ENCODE peak calls at places on chromosomes 11 and 22, in eight cellular contexts. Y, Z, R, C, U, W, A and N are unnamed samples. For H3K4me1, the result is how much of the 10 kb centered on the place peaks cover.

GRCh38 chr11:73072935-73073481 is 69.1 kb downstream of the FCHSD2 start:
- DNase-seq in Y (no peak), Z (peak), R (no peak), C (no peak), U (no peak), W (no peak), A (no peak), N (peak)

GRCh38 chr11:15276616-15277015 is 161.9 kb downstream of the INSC start:
- DNase-seq in Y (no peak), Z (peak), R (no peak), C (no peak), U (no peak), W (no peak), A (no peak), N (peak)

GRCh38 chr11:70064726-70065317 is 13.3 kb upstream of the ANO1 start:
- DNase-seq in Y (no peak), Z (no peak), R (no peak), C (no peak), U (no peak), W (no peak), A (no peak), N (no peak)

GRCh38 chr22:47189056-47189916 is 426.8 kb downstream of the TBC1D22A start:
- DNase-seq in Y (peak), Z (no peak), R (no peak), C (peak), U (no peak), W (peak), A (peak), N (no peak)

GRCh38 chr22:25666308-25666707 is 75.7 kb upstream of the MYO18B start:
- DNase-seq in Y (peak), Z (no peak), R (peak), C (peak), U (no peak), W (peak), A (peak), N (no peak)

GRCh38 chr11:114382509-114382908 is 17.8 kb downstream of the C11orf71 start:
- DNase-seq in Y (no peak), Z (no peak), R (no peak), C (no peak), U (no peak), W (no peak), A (no peak), N (no peak)

GRCh38 chr22:37913233-37913721 is 7.2 kb downstream of the MICALL1 start:
- DNase-seq in Y (no peak), Z (no peak), R (no peak), C (no peak), U (no peak), W (no peak), A (no peak), N (no peak)

GRCh38 chr11:2309251-2310072 is 7.6 kb downstream of the TSPAN32 start:
- DNase-seq in Y (peak), Z (no peak), R (no peak), C (peak), U (no peak), W (no peak), A (no peak), N (no peak)

GRCh38 chr22:19423906-19424500 is 7.5 kb downstream of the HIRA start:
- DNase-seq in Y (no peak), Z (no peak), R (no peak), C (no peak), U (no peak), W (no peak), A (no peak), N (no peak)

GRCh38 chr22:44286673-44287072 is 26.1 kb downstream of the SHISAL1 start:
- DNase-seq in Y (no peak), Z (no peak), R (no peak), C (no peak), U (no peak), W (no peak), A (no peak), N (no peak)

GRCh38 chr11:107860688-107861087 is 2.1 kb upstream of the SLC35F2 start:
- DNase-seq in Y (peak), Z (no peak), R (no peak), C (no peak), U (no peak), W (no peak), A (no peak), N (no peak)

GRCh38 chr22:48779211-48779643 is 1048.4 kb downstream of the BRD1 start:
- DNase-seq in Y (peak), Z (no peak), R (no peak), C (no peak), U (no peak), W (no peak), A (no peak), N (no peak)

GRCh38 chr11:112293614-112294013 is 33.0 kb upstream of the PLET1 start:
- DNase-seq in Y (peak), Z (peak), R (peak), C (no peak), U (no peak), W (no peak), A (peak), N (no peak)

DNA sequence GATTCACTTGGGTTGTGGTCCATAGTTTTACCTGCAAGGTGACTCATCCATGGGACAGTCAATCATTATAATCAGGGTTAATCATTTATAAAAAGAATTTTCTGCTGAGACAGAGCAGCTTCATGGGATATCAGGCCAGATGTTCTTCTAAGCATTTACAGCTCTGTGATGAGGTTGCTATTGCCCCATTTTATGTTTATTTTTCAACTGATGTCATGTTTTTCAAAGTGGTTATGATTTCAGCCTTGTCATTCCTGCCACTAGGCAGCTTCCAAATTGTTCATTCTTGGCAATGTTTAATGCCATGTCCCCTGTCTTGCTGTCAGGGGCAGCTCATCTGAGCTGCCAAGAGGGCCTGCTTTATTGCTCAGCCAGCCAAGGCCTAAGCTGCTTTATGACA is 35.9 kb upstream of the ZBED5 start:
- DNase-seq in Y (no peak), Z (no peak), R (no peak), C (no peak), U (no peak), W (no peak), A (no peak), N (peak)
- H3K4me1 ChIP-seq in Y (under half), Z (under half), R (under half), C (under half), U (under half), W (under half), A (under half), N (under half)

DNA sequence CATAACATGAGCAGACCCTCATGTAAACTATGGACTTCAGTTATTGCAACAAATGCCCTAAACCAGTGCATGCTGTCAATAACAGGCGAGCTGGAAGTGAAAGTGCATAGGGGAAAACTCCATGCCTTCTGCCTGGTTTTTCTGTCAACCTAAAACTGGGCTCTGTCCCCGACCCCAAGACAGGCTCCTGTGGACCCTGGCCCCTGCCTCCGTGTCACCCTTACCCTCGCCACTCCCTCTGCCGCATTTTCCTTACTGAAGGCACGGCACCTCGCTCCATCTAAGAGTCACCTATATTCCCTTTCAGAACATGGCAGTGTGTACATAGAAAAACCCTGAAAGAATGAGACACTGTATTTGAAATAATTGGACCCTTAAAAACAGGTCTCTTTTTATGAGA is 151.3 kb downstream of the SHANK2 start:
- DNase-seq in Y (no peak), Z (no peak), R (no peak), C (no peak), U (no peak), W (peak), A (no peak), N (no peak)
- H3K4me1 ChIP-seq in Y (under half), Z (under half), R (under half), C (under half), U (under half), W (under half), A (under half), N (under half)

GRCh38 chr11:45532552-45532951 is 132.9 kb downstream of the CHST1 start:
- DNase-seq in Y (no peak), Z (no peak), R (peak), C (no peak), U (no peak), W (no peak), A (no peak), N (no peak)

GRCh38 chr11:45527898-45528297 is 137.5 kb downstream of the CHST1 start:
- DNase-seq in Y (no peak), Z (no peak), R (no peak), C (no peak), U (no peak), W (no peak), A (no peak), N (no peak)

GRCh38 chr11:45530776-45531175 is 134.6 kb downstream of the CHST1 start:
- DNase-seq in Y (no peak), Z (no peak), R (no peak), C (no peak), U (no peak), W (no peak), A (no peak), N (no peak)

GRCh38 chr11:45528435-45528834 is 137.0 kb downstream of the CHST1 start:
- DNase-seq in Y (no peak), Z (no peak), R (no peak), C (no peak), U (no peak), W (no peak), A (no peak), N (no peak)

DNA sequence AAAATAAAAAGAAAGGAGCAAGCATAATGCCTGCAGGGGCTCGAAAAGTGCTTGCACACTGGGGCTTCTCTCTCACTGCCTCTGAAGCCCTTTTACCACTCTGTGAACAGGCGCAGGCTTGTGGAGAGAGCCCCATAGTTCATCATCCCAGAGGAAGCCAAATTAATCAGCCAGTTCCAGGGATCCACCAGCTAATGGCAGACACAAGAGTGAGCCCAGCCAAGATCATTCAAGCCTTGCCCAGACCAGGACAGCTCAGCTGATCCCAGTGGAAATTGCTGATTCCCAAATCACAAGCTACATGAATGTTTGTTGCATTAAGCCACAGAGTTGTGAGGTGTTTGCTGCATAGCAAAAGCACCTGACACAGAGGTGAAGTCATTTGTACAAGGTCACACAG is 135.3 kb downstream of the CHST1 start:
- DNase-seq in Y (no peak), Z (no peak), R (no peak), C (no peak), U (no peak), W (no peak), A (no peak), N (no peak)
- H3K4me1 ChIP-seq in Y (under half), Z (under half), R (under half), C (under half), U (under half), W (under half), A (under half), N (under half)

DNA sequence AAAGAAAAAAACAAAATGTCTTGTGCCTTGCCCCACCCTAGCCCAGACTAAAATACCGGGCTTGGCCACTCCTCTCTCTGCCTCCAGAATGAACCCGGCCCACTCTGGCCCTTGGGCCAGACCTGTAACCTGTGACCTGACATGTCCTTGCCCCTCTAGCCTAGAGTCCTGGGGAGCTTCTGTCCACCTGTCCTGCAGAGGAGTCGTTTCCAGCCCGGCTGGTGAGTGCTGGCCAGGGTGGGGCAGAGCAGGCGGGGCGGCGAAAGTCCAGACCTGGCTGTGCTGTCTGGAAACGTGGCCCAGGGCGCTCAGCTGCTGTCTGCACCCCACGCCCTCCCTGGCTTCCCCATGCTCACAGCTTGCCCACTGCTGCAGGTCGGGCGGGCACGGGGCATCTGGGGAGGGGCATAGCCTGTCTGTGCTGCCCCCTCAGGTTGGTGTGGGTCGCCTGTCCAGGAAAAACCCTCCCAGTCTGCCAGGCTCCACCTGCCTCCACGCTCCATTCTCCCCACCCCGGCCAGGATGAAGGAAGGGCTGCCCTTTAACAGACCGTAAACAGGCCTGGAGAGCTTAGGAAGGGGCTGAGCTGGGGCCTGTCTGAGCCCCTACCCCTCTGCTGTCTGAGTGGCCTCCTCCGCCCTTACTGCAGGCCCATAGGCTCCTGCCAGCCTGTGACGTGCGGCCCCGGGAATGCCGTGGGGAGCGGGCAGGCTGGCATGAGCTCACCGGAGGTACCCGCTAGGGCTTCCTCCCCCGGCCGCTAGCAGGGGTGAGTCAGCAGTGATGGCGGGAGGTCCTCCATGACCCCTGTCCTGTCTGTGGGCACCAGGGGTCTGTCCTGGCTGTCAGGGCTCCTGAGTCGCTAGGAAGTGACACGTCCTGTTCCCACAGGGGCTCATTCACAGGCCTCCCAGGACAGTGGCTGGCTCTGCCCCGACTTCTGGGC is 1.9 kb downstream of the CD151 start:
- DNase-seq in Y (peak), Z (peak), R (peak), C (peak), U (no peak), W (peak), A (peak), N (peak)
- H3K4me1 ChIP-seq in Y (under half), Z (under half), R (under half), C (half or more), U (under half), W (under half), A (under half), N (under half)

DNA sequence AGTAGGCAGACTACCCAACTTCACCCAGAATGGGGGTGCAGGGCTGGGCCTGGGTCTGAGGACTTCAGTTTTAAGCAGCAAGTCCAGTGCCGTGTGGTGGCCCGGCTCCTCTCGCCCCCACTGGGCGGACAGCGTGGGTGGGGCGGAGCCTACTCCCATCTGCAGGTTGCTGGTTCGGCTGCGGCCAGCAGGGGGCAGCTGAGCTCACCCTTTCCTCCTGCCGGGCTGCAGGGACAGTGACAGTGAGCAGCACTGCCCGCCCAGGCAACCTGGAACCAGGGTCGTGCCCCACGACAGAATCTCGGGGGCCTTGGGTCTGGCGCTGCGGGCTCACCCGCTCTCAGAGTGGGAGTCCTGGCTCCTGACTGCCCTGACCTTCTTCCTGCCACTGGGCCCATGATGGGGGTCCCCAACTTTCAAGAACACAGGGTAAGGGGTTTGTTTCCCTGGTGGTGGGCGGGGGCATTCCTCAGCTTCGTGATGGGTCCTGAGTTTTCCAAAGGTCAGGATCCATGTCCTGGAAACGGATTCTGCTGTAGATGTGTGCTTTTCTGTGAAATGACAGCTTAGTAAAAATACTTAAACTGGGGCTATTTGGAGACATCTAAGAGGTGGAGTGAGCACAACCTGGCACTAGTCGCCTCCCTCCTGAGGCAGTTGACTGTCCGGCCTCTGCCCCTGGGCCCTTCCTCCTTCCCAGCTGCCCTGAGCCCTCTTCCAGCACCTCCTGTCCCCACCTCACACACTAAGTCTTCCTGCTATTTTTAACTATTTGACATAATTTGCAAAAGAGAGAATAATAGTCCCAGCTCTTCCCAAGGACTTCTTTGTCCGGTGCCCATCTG is 6.0 kb upstream of the NEAT1 start:
- DNase-seq in Y (peak), Z (peak), R (peak), C (peak), U (peak), W (peak), A (peak), N (peak)
- H3K4me1 ChIP-seq in Y (under half), Z (half or more), R (under half), C (under half), U (under half), W (under half), A (half or more), N (under half)